ENCODE peak calls at places on chromosomes 12 and 14, in four cellular contexts. O is CD4-positive, alpha-beta T cell; V is cardiac muscle cell; T is sigmoid colon. M is an unnamed sample.
A peak's percentile ranks its signal among the peaks of the same experiment; 100 is the strongest.

GRCh38 chr14:23294346-23294733 is 8.3 kb downstream of the PPP1R3E start:
- DNase-seq in O (no peak), T (no peak), V (no peak), M (no peak)

GRCh38 chr14:59015482-59015881 is 173.0 kb upstream of the DAAM1 start:
- DNase-seq in T (no peak), V (no peak), O (no peak), M (no peak)

GRCh38 chr12:1773937-1774655 is 46.3 kb upstream of the LRTM2 start:
- DNase-seq in T (no peak), O (no peak), V (peak; percentile 43), M (no peak)

GRCh38 chr12:117494833-117495714 is 133.6 kb upstream of the NOS1 start:
- DNase-seq in O (no peak), T (no peak), V (no peak), M (no peak)

GRCh38 chr14:23629204-23629603 is 7.0 kb upstream of the DHRS2 start:
- DNase-seq in O (no peak), T (no peak), V (no peak), M (no peak)

GRCh38 chr14:99118046-99118721 is 153.8 kb downstream of the BCL11B start:
- DNase-seq in O (no peak), T (no peak), V (peak; percentile 36), M (peak; percentile 48)

GRCh38 chr12:113524495-113524894 is 52.8 kb upstream of the LHX5 start:
- DNase-seq in T (no peak), V (no peak), O (no peak), M (no peak)

GRCh38 chr14:101083564-101084435 is 180.3 kb upstream of the RTL1 start:
- DNase-seq in O (no peak), T (no peak), V (no peak), M (no peak)

GRCh38 chr14:50806241-50806933 is 24.6 kb downstream of the NIN start:
- DNase-seq in O (no peak), V (no peak), T (no peak), M (no peak)

GRCh38 chr12:87020071-87020470 is 763.9 kb upstream of the MGAT4C start:
- DNase-seq in V (no peak), T (no peak), O (no peak), M (no peak)

GRCh38 chr12:48997719-48998496 is 1.3 kb downstream of the DDN start:
- DNase-seq in V (no peak), T (no peak), O (no peak), M (peak; percentile 28)

GRCh38 chr12:132700212-132700913 is 10.3 kb upstream of the PGAM5 start:
- DNase-seq in V (no peak), O (no peak), T (no peak), M (no peak)

GRCh38 chr12:82650627-82651337 is 35.9 kb upstream of the TMTC2 start:
- DNase-seq in T (no peak), O (no peak), V (no peak), M (no peak)

GRCh38 chr12:64825143-64826011 is 930 bp downstream of the TBC1D30 start:
- DNase-seq in T (no peak), V (no peak), O (no peak), M (no peak)

GRCh38 chr12:14981049-14981448 is 8.2 kb downstream of the PDE6H start:
- DNase-seq in O (no peak), T (no peak), V (no peak), M (no peak)

GRCh38 chr14:74905595-74906142 is 17.4 kb downstream of the RPS6KL1 start:
- DNase-seq in V (peak; percentile 79), T (peak; percentile 87), O (peak; percentile 70), M (peak; percentile 89)

GRCh38 chr14:63598821-63599220 is 42.9 kb downstream of the WDR89 start:
- DNase-seq in V (no peak), T (no peak), O (no peak), M (no peak)

GRCh38 chr14:68906439-68906838 is 72.7 kb downstream of the ACTN1 start:
- DNase-seq in O (no peak), T (no peak), V (no peak), M (no peak)

GRCh38 chr12:21751517-21751916 is 23.0 kb downstream of the KCNJ8 start:
- DNase-seq in V (no peak), O (no peak), T (no peak), M (no peak)

GRCh38 chr14:64998455-64998931 is 11.8 kb downstream of the FNTB start:
- DNase-seq in O (no peak), T (no peak), V (no peak), M (no peak)

GRCh38 chr14:76376001-76376404 is at the start of gene ESRRB:
- DNase-seq in O (no peak), T (no peak), V (peak; percentile 61), M (no peak)

GRCh38 chr12:29073631-29074239 is 75.3 kb upstream of the FAR2 start:
- DNase-seq in T (no peak), V (peak; percentile 66), O (no peak), M (no peak)

GRCh38 chr12:2776129-2776806 is 18.5 kb upstream of the FKBP4 start:
- DNase-seq in O (no peak), T (no peak), V (no peak), M (peak; percentile 38)

GRCh38 chr14:61326847-61327246 is 5.5 kb downstream of the PRKCH start:
- DNase-seq in O (peak; percentile 28), V (no peak), T (peak; percentile 79), M (no peak)

GRCh38 chr12:85642810-85643209 is 193.4 kb downstream of the RASSF9 start:
- DNase-seq in T (no peak), V (peak; percentile 2), O (no peak), M (no peak)

GRCh38 chr12:41089438-41089837 is 98.7 kb upstream of the PDZRN4 start:
- DNase-seq in V (no peak), O (no peak), T (no peak), M (no peak)

GRCh38 chr14:23542261-23542660 is 9.3 kb downstream of the ZFHX2 start:
- DNase-seq in V (no peak), T (no peak), O (no peak), M (no peak)

GRCh38 chr12:120453977-120454376 is 7.7 kb downstream of the GATC start:
- DNase-seq in T (no peak), O (no peak), V (peak; percentile 21), M (no peak)

GRCh38 chr14:29805415-29806123 is 122.1 kb downstream of the PRKD1 start:
- DNase-seq in O (no peak), T (peak; percentile 75), V (no peak), M (no peak)

GRCh38 chr12:127485528-127485927 is 781.4 kb upstream of the TMEM132C start:
- DNase-seq in V (no peak), T (no peak), O (no peak), M (no peak)

GRCh38 chr12:94062796-94063635 is 85.4 kb upstream of the PLXNC1 start:
- DNase-seq in V (no peak), T (no peak), O (no peak), M (no peak)

GRCh38 chr12:122732170-122732569 is 1.5 kb upstream of the HCAR1 start:
- DNase-seq in T (no peak), V (no peak), O (no peak), M (no peak)

GRCh38 chr14:78135450-78135891 is 34.7 kb upstream of the NRXN3 start:
- DNase-seq in O (no peak), T (no peak), V (no peak), M (no peak)

GRCh38 chr12:77893918-77894317 is 63.2 kb downstream of the NAV3 start:
- DNase-seq in T (no peak), O (no peak), V (no peak), M (no peak)

GRCh38 chr14:79037114-79037513 is 866.9 kb downstream of the NRXN3 start:
- DNase-seq in O (no peak), T (no peak), V (no peak), M (no peak)

GRCh38 chr12:80033457-80033856 is 65.9 kb upstream of the OTOGL start:
- DNase-seq in T (no peak), O (no peak), V (no peak), M (no peak)

GRCh38 chr14:72745991-72746980 is 147.6 kb downstream of the DPF3 start:
- DNase-seq in O (no peak), V (no peak), T (no peak), M (no peak)

GRCh38 chr12:48029811-48030650 is 25.8 kb upstream of the COL2A1 start:
- DNase-seq in O (no peak), T (no peak), V (no peak), M (no peak)

DNA sequence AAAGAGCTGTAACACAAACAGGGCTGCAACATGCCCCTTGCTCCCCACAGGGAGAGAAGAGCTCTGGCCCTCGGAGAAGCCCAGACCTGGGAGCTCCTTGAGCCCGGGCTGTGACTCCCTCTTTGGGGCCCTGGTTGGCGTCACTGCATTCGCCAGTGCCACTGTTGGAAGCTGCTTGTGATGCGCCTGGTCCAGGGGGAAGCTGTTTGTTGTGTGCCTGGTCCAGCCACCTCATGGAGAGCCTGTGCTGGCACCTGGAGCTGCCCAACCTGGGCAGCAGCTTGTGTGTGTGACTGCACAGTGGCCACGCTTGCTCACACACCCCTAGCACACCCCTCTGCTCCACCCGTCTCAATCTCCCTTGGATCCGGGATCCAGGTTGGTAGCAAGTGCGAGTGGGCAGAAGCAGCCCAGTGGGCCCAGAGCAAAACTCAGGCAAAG is 49.5 kb downstream of the A2M start:
- DNase-seq in V (no peak), T (no peak), O (no peak), M (no peak)
- H3K27ac ChIP-seq in V (no peak overlapping the region), T (peak overlapping the region; percentile 99), O (no peak overlapping the region), M (no peak overlapping the region)

DNA sequence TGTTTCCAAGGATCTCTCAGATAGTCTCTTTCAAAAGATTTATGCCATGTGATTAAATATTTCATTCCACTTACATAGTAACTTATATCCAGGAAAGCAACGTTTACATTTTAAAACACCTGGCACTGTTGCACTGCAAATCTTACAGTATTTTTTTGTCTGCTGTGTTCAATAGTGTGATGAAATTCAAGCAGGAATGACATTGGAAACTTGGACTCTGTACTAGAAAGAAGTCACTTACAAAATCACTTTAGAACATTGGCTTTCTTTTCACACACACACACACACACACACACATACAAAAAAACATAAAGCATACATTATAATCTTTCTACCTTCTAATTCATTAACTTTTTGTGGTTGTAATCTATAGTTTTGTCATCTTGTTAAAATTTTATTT is 66.2 kb upstream of the USP15 start:
- DNase-seq in V (no peak), T (no peak), O (no peak), M (no peak)
- H3K27ac ChIP-seq in V (no peak overlapping the region), T (no peak overlapping the region), O (no peak overlapping the region), M (no peak overlapping the region)

GRCh38 chr14:93015505-93015904 is 92.6 kb downstream of the CHGA start:
- DNase-seq in V (no peak), T (no peak), O (no peak), M (no peak)
- H3K27ac ChIP-seq in V (no peak overlapping the region), T (peak overlapping the region; percentile 85), O (no peak overlapping the region), M (no peak overlapping the region)

GRCh38 chr14:54650331-54651017 is 83.5 kb downstream of the SAMD4A start:
- DNase-seq in O (no peak), V (no peak), T (peak; percentile 85), M (no peak)
- H3K27ac ChIP-seq in O (no peak overlapping the region), V (peak overlapping the region; percentile 59), T (peak overlapping the region; percentile 96), M (no peak overlapping the region)

M was measured in CD8-positive, alpha-beta T cell.